ENCODE peak calls at places on chromosomes 1 and 21, in four cellular contexts. C is bronchial epithelial cell, V is thoracic aorta, G is GM10248. R is an unnamed sample.

GRCh38 chr21:44518684-44519083 is 21.3 kb downstream of the KRTAP10-1 start:
- DNase-seq in V (no peak), C (no peak), G (no peak), R (no peak)

GRCh38 chr1:225554216-225554812 is 98.6 kb downstream of the ENAH start:
- DNase-seq in G (peak), C (peak), V (no peak), R (peak)

GRCh38 chr1:211683396-211684297 is 8.2 kb upstream of the NEK2 start:
- DNase-seq in G (no peak), V (no peak), C (no peak), R (no peak)

GRCh38 chr21:46124926-46125845 is 27.3 kb downstream of the COL6A2 start:
- DNase-seq in C (no peak), G (no peak), V (no peak), R (no peak)

GRCh38 chr1:212655668-212656440 is 43.8 kb downstream of the BATF3 start:
- DNase-seq in V (no peak), G (no peak), C (peak), R (peak)

GRCh38 chr1:77796695-77797405 is 17.4 kb downstream of the MIGA1 start:
- DNase-seq in C (no peak), G (no peak), V (no peak), R (no peak)

GRCh38 chr1:201912832-201913231 is 24.1 kb downstream of the SHISA4 start:
- DNase-seq in C (no peak), V (no peak), G (no peak), R (no peak)

GRCh38 chr1:97920275-97920831 is 481 bp downstream of the DPYD start:
- DNase-seq in G (no peak), V (no peak), C (peak), R (peak)

GRCh38 chr1:158999301-159000069 is 10.2 kb upstream of the IFI16 start:
- DNase-seq in G (no peak), V (no peak), C (peak), R (peak)

GRCh38 chr1:71047635-71048607 is at the start of gene PTGER3:
- DNase-seq in G (peak), V (peak), C (peak), R (peak)

GRCh38 chr1:119132179-119132578 is 8.3 kb downstream of the WARS2 start:
- DNase-seq in G (no peak), V (no peak), C (peak), R (no peak)

GRCh38 chr1:57576750-57577149 is 152.9 kb upstream of the DAB1 start:
- DNase-seq in V (no peak), G (no peak), C (peak), R (no peak)

GRCh38 chr1:198157847-198158765 is 1.3 kb downstream of the NEK7 start:
- DNase-seq in G (peak), V (no peak), C (peak), R (no peak)

GRCh38 chr1:2106681-2107405 is 56.6 kb downstream of the PRKCZ start:
- DNase-seq in G (no peak), V (no peak), C (no peak), R (no peak)

GRCh38 chr21:15895142-15896106 is 165.6 kb downstream of the USP25 start:
- DNase-seq in V (no peak), G (no peak), C (no peak), R (peak)

GRCh38 chr1:60419023-60419422 is 345.5 kb upstream of the C1orf87 start:
- DNase-seq in V (no peak), G (no peak), C (no peak), R (no peak)

GRCh38 chr1:236143104-236143948 is 987 bp downstream of the GPR137B start:
- DNase-seq in G (no peak), C (peak), V (no peak), R (peak)

GRCh38 chr1:235712812-235713211 is 63.2 kb upstream of the GNG4 start:
- DNase-seq in G (no peak), V (no peak), C (peak), R (no peak)

GRCh38 chr1:208093754-208094719 is 150.1 kb downstream of the PLXNA2 start:
- DNase-seq in G (peak), C (peak), V (no peak), R (peak)

GRCh38 chr1:229848762-229849677 is 218.0 kb upstream of the GALNT2 start:
- DNase-seq in G (peak), V (no peak), C (peak), R (peak)

GRCh38 chr1:58065520-58065919 is 481.0 kb downstream of the OMA1 start:
- DNase-seq in V (no peak), G (peak), C (no peak), R (no peak)

GRCh38 chr1:238329671-238330070 is 438.9 kb upstream of the ZP4 start:
- DNase-seq in V (no peak), C (no peak), G (no peak), R (no peak)

GRCh38 chr1:32765561-32766327 is 51.4 kb downstream of the YARS1 start:
- DNase-seq in C (no peak), V (no peak), G (no peak), R (no peak)

GRCh38 chr1:90507173-90507572 is 209.9 kb downstream of the BARHL2 start:
- DNase-seq in G (no peak), C (no peak), V (no peak), R (no peak)

GRCh38 chr1:195030793-195031192 is 1577.4 kb downstream of the KCNT2 start:
- DNase-seq in V (no peak), G (no peak), C (no peak), R (no peak)

GRCh38 chr1:65527211-65527610 is 106.7 kb downstream of the LEPR start:
- DNase-seq in V (no peak), G (no peak), C (no peak), R (peak)

GRCh38 chr21:25872271-25872670 is 137.5 kb downstream of the GABPA start:
- DNase-seq in G (no peak), C (no peak), V (no peak), R (no peak)
- TF ChIP-seq CTCF in G (no peak), C (no peak), V (no peak), R (no peak)

GRCh38 chr1:27941671-27942540 is 7.1 kb downstream of the SMPDL3B start:
- DNase-seq in C (no peak), V (no peak), G (no peak), R (no peak)

GRCh38 chr1:27938488-27938887 is 3.7 kb downstream of the SMPDL3B start:
- DNase-seq in V (no peak), G (no peak), C (no peak), R (no peak)

GRCh38 chr1:27940870-27941269 is 6.1 kb downstream of the SMPDL3B start:
- DNase-seq in G (no peak), V (no peak), C (no peak), R (no peak)

GRCh38 chr1:27937524-27937836 is 2.7 kb downstream of the SMPDL3B start:
- DNase-seq in V (no peak), C (no peak), G (no peak), R (no peak)

DNA sequence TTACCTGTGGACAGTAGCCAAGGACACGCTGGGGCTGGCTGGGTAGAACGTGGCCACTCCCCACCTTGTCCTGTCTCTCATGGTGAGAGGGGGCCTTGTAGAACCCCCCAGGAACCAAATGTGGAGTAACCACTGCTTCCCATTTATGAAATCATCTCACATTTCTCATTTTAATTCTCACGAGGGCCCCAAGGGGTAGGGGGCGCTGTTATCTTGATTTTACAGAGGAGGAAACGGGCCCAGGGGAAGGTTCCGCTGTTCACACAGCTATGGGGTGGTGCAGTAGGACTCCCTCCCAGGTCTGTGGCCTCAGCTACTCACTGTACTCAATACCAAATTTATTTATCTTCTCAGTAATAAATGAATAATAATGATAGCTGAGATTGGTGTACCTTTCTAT is 5.5 kb downstream of the SMPDL3B start:
- DNase-seq in V (no peak), C (no peak), G (peak), R (peak)
- TF ChIP-seq CTCF in V (no peak), C (peak), G (peak), R (peak)

DNA sequence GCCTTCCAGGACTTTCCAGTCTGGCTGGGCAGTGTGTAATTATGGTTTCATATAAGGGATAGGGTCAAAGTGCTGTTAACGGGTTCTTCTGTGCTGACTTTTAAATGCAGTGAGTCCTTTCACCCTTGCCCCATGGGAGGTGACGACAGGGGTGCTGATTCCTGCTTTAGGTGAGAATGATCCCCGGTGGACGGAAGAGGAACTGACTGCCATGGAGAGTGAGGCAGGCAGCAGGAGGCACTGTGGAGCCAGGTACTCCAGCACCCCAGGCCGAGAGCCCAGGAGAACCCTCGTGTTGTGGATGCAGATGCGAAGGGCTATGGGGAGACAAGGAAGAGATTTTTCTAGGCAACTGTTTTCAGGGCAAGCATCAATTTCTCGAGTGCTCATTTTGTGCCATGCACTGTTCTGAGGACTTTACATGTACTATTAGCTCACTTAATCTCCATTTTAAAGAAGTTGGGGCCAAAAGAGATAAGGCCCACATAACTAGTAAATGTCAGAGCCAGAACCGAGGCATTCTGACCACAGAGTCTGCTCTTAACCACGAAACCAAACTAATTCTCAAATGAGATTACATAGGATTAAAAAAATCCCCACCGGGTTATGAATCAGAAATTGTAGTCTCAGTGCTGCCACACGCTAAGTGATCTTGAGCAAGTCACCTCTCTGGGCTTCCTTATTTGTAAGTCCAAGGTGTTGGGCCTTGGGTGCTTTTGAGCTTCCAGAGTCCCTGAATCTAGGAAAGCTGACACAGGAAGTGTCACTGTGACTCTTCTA is 28.2 kb downstream of the STPG1 start:
- DNase-seq in G (no peak), C (peak), V (no peak), R (peak)
- TF ChIP-seq CTCF in G (peak), C (peak), V (no peak), R (peak)

GRCh38 chr1:4756851-4757580 is 102.6 kb downstream of the AJAP1 start:
- DNase-seq in G (no peak), C (no peak), V (no peak), R (no peak)
- TF ChIP-seq CTCF in G (no peak), C (no peak), V (no peak), R (no peak)

DNA sequence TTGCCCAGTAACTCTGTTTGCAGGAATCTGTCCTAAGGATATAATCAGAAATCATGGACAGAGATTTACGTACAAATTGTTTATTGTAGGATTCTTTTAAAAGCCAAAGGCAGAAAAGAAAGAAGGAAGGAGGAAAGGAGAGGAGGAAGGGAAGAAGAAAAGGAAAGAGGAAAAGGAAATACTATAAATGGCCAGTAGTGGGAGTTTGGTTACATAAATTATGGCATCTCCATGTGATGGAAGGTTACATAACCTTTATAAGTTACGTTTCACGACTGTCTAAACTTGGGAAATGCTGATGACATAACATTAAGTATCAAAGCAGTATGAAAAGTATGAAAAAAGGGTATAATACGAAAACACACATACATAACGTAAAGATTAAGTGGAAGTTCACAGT is 39.0 kb downstream of the SMYD2 start:
- DNase-seq in G (no peak), C (no peak), V (no peak), R (no peak)
- TF ChIP-seq CTCF in G (no peak), C (no peak), V (no peak), R (peak)

DNA sequence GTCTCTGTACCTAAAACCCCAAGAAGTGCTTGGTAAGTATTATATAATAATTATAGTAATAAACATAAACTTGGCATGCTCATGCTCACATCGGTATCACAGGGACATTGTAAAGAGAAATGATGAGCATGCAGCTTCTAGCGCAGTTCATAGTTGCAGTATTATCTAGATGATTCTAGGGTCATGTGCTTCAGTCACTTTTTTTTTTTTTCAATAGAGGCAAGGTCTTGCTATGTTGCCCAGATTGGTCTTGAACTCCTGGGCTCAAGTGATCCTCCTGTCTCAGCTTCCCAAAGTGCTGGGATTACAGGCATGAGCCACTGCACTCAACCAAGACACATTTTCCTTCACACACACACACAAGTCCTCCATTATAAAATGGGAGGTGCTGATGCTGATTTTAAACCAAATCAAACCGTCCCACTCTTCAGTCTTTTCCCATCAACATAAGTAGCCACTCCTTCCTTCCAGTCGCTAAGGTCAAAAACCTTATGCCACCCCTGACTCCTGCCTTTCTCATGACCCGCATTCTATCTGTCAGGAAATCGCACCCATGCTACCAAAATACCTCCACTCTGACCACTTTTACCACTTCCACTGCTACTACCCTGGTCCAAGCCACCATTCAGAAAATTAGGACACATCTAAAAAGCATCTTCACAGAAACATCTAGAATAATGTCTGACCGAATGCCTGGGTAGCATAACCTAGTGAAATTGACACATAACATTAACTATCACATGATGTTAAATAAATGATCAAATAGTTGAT is 28.2 kb upstream of the IFNGR2 start:
- DNase-seq in C (no peak), V (no peak), G (no peak), R (no peak)
- TF ChIP-seq CTCF in C (no peak), V (no peak), G (no peak), R (no peak)

DNA sequence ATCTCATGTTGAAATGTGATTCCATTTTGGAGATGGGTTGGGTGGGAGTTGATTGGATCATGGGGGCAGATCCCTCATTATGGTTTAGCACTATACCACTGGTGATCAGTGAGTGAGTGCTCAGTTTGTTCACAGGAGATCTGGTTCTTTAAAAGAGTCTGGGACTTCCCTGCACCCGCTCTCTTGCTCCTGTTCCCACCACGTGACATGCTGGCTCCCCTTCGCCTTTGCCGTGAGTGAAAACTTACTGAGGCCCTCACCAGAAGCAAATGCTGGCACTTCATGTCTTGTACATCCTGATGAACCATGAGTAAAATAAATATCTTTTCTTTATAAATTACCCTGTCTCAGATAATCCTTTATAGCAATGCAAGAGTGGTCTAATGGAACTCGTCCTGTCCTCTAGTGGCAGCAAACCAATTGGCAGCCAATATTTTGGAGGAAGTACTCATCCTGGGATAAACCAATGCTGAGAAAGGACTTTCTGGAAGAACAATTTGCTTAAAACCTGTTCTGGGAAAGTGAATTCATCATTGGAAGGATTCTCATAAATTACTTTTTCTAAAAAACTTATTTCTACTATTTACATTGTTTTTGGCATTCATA is 27.8 kb upstream of the CYP4A11 start:
- DNase-seq in V (no peak), C (no peak), G (no peak), R (no peak)
- TF ChIP-seq CTCF in V (no peak), C (peak), G (no peak), R (no peak)

DNA sequence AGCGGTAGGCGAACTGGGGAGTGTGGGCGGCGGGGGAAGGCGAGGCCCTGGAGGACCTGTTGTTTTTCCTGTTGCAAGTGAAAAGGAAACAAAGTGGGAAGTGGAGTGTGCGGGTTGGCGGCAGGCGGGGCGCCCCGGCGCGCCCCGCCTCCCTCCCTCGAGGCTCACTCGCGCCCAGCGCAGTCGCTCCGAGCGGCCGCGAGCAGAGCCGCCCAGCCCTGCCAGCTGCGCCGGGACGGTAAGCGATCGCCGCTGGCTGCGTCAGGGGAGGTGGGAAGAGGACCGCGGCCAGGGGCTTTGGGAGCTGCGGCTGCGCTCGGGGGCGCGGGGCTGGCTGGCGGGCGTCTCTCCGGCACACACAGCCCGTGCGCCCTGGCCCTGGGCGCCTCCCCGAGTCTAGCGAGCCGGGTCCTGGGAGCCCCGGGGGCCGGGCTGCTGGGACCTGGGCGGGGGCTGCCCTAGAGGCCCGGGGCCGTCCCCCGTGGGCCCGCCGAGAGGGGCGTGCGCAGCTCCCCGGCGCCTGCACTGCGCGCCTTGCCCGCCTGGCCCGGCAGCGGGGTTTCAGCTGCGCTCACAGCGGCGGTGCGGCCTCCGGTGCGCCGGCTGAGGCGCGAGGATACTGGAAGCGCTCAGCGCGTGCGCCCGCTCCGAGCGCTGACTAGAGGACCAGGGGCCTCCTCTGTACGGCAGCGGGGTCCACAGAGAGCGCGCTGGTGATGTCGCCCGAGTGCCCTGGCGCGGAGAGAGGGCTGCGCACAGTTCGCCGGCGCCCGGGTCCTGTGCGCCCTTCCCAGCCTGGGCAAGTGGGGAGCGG is at the start of gene PIK3CD:
- DNase-seq in G (no peak), C (no peak), V (no peak), R (peak)
- TF ChIP-seq CTCF in G (no peak), C (no peak), V (no peak), R (no peak)

GRCh38 chr1:232174306-232174705 is 455.6 kb downstream of the SIPA1L2 start:
- DNase-seq in C (peak), V (no peak), G (no peak), R (no peak)

GRCh38 chr1:232169436-232169835 is 460.5 kb downstream of the SIPA1L2 start:
- DNase-seq in V (no peak), G (no peak), C (no peak), R (no peak)

GRCh38 chr1:232172556-232172955 is 457.4 kb downstream of the SIPA1L2 start:
- DNase-seq in G (no peak), V (no peak), C (no peak), R (no peak)

GRCh38 chr1:232168513-232168912 is 461.4 kb downstream of the SIPA1L2 start:
- DNase-seq in C (no peak), V (no peak), G (no peak), R (no peak)

GRCh38 chr1:232170909-232171308 is 459.0 kb downstream of the SIPA1L2 start:
- DNase-seq in V (no peak), G (no peak), C (peak), R (no peak)
- TF ChIP-seq CTCF in V (no peak), G (no peak), C (peak), R (no peak)